ENCODE peak calls at places on chromosomes 4 and X, in five cellular contexts. X, E, D, Q and B are unnamed samples.

GRCh38 chr4:139738846-139739613 is 73.4 kb downstream of the MGST2 start:
- DNase-seq in X (no peak), E (no peak), D (peak), Q (no peak), B (peak)

GRCh38 chrX:144722307-144722706 is 525.0 kb upstream of the SPANXN1 start:
- DNase-seq in X (no peak), E (no peak), D (no peak), Q (no peak), B (no peak)

GRCh38 chr4:119490335-119490734 is 138.3 kb downstream of the PDE5A start:
- DNase-seq in X (no peak), E (peak), D (peak), Q (no peak), B (no peak)

GRCh38 chr4:26576171-26576829 is 7.6 kb upstream of the TBC1D19 start:
- DNase-seq in X (no peak), E (peak), D (peak), Q (no peak), B (no peak)

GRCh38 chrX:107000013-107000515 is at the start of gene MORC4:
- DNase-seq in X (peak), E (peak), D (peak), Q (peak), B (peak)

GRCh38 chrX:41526925-41527324 is 79.8 kb downstream of the NYX start:
- DNase-seq in X (no peak), E (peak), D (peak), Q (no peak), B (no peak)

GRCh38 chr4:159764343-159764952 is 661.6 kb downstream of the RAPGEF2 start:
- DNase-seq in X (no peak), E (peak), D (peak), Q (no peak), B (peak)

GRCh38 chr4:41256740-41257256 is at the start of gene UCHL1:
- DNase-seq in X (peak), E (peak), D (peak), Q (no peak), B (peak)

GRCh38 chrX:121000589-121000988 is 15.0 kb upstream of the CT47A1 start:
- DNase-seq in X (no peak), E (peak), D (no peak), Q (no peak), B (no peak)

GRCh38 chr4:183356931-183357675 is 34.9 kb upstream of the CLDN24 start:
- DNase-seq in X (no peak), E (no peak), D (no peak), Q (no peak), B (no peak)

GRCh38 chrX:65744965-65745364 is 77.5 kb downstream of the MSN start:
- DNase-seq in X (no peak), E (no peak), D (peak), Q (no peak), B (no peak)

GRCh38 chrX:14926471-14926870 is 53.2 kb downstream of the MOSPD2 start:
- DNase-seq in X (no peak), E (no peak), D (no peak), Q (no peak), B (no peak)

GRCh38 chr4:32775049-32775448 is 2054.9 kb downstream of the PCDH7 start:
- DNase-seq in X (no peak), E (peak), D (no peak), Q (no peak), B (peak)

GRCh38 chr4:130203571-130203970 is 1107.6 kb downstream of the C4orf33 start:
- DNase-seq in X (no peak), E (no peak), D (no peak), Q (no peak), B (no peak)

GRCh38 chr4:186900232-186900900 is 176.7 kb upstream of the FAT1 start:
- DNase-seq in X (no peak), E (peak), D (peak), Q (no peak), B (peak)

GRCh38 chr4:143559757-143560147 is 46.2 kb downstream of the SMARCA5 start:
- DNase-seq in X (peak), E (no peak), D (no peak), Q (no peak), B (no peak)

GRCh38 chr4:4395849-4396627 is 9.1 kb downstream of the NSG1 start:
- DNase-seq in X (no peak), E (peak), D (peak), Q (no peak), B (no peak)

GRCh38 chr4:154088741-154089140 is 299.9 kb upstream of the SFRP2 start:
- DNase-seq in X (no peak), E (no peak), D (peak), Q (no peak), B (no peak)

GRCh38 chr4:144872508-144873293 is 225.3 kb downstream of the ANAPC10 start:
- DNase-seq in X (no peak), E (peak), D (no peak), Q (no peak), B (no peak)

GRCh38 chr4:138734746-138735145 is 280.8 kb upstream of the NOCT start:
- DNase-seq in X (no peak), E (peak), D (peak), Q (no peak), B (peak)

GRCh38 chr4:76779740-76780459 is 118.0 kb downstream of the SOWAHB start:
- DNase-seq in X (no peak), E (peak), D (no peak), Q (no peak), B (peak)

GRCh38 chr4:26150948-26151347 is 169.9 kb upstream of the RBPJ start:
- DNase-seq in X (peak), E (peak), D (no peak), Q (no peak), B (no peak)